ENCODE peak calls at places on chromosome 1, in seven cellular contexts. E, O, I, M, L, C and J are unnamed samples.

GRCh38 chr1:31575373-31576140 is 758 bp upstream of the TINAGL1 start:
- DNase-seq in M (no peak), O (no peak), E (no peak), L (no peak), I (no peak), C (no peak), J (no peak)

GRCh38 chr1:67987046-67987799 is 63.2 kb downstream of the DIRAS3 start:
- DNase-seq in E (peak), L (no peak), O (no peak), I (no peak), M (no peak), C (peak), J (no peak)

GRCh38 chr1:183185941-183186490 is at the start of gene LAMC2:
- DNase-seq in C (no peak), L (peak), O (peak), E (no peak), M (no peak), I (no peak), J (peak)

GRCh38 chr1:2279210-2279639 is 51.1 kb downstream of the SKI start:
- DNase-seq in L (no peak), E (peak), C (no peak), I (no peak), O (no peak), M (peak), J (no peak)

GRCh38 chr1:30414086-30414850 is 309.1 kb downstream of the MATN1 start:
- DNase-seq in O (no peak), L (no peak), C (no peak), E (no peak), I (no peak), M (no peak), J (no peak)

GRCh38 chr1:65267291-65268087 is 41.9 kb upstream of the DNAJC6 start:
- DNase-seq in C (no peak), M (no peak), O (no peak), I (no peak), E (no peak), L (no peak), J (no peak)

GRCh38 chr1:247487057-247487456 is 29.2 kb upstream of the OR2B11 start:
- DNase-seq in E (peak), C (peak), I (peak), L (no peak), O (peak), M (no peak), J (peak)

GRCh38 chr1:151368745-151369610 is 3.5 kb downstream of the SELENBP1 start:
- DNase-seq in C (no peak), I (no peak), E (no peak), M (no peak), O (no peak), L (no peak), J (no peak)

GRCh38 chr1:16209847-16210407 is 2.5 kb downstream of the ARHGEF19 start:
- DNase-seq in C (no peak), M (no peak), L (no peak), O (no peak), E (no peak), I (no peak), J (no peak)

GRCh38 chr1:32353886-32354570 is 8.3 kb downstream of the FAM229A start:
- DNase-seq in O (no peak), C (peak), M (peak), I (no peak), E (no peak), L (no peak), J (no peak)

GRCh38 chr1:56866656-56867055 is 12.1 kb downstream of the C8A start:
- DNase-seq in I (no peak), E (peak), L (no peak), M (no peak), O (no peak), C (peak), J (no peak)

GRCh38 chr1:51336711-51337110 is 6.3 kb upstream of the TTC39A start:
- DNase-seq in I (no peak), L (no peak), O (no peak), E (no peak), C (no peak), M (no peak), J (no peak)

GRCh38 chr1:3442901-3443300 is 11.6 kb upstream of the ARHGEF16 start:
- DNase-seq in M (no peak), E (no peak), O (no peak), C (no peak), I (no peak), L (no peak), J (no peak)

GRCh38 chr1:60571811-60572210 is 498.2 kb upstream of the C1orf87 start:
- DNase-seq in L (no peak), M (no peak), I (no peak), C (peak), O (no peak), E (no peak), J (no peak)

GRCh38 chr1:245571872-245572294 is 417.1 kb downstream of the KIF26B start:
- DNase-seq in L (no peak), O (no peak), C (no peak), M (no peak), E (no peak), I (no peak), J (no peak)

GRCh38 chr1:118043624-118044023 is 114.1 kb downstream of the WDR3 start:
- DNase-seq in I (no peak), L (no peak), M (no peak), O (no peak), C (no peak), E (no peak), J (no peak)

GRCh38 chr1:245169391-245169790 is 14.6 kb downstream of the KIF26B start:
- DNase-seq in M (no peak), L (no peak), E (no peak), O (no peak), I (no peak), C (no peak), J (no peak)

GRCh38 chr1:154460695-154461249 is 41.2 kb upstream of the TDRD10 start:
- DNase-seq in E (no peak), C (no peak), L (no peak), O (no peak), M (no peak), I (no peak), J (no peak)

GRCh38 chr1:33165209-33165608 is 16.6 kb downstream of the TRIM62 start:
- DNase-seq in E (no peak), O (no peak), I (no peak), L (no peak), M (no peak), C (no peak), J (no peak)

GRCh38 chr1:216422821-216423529 is at the start of gene USH2A:
- DNase-seq in E (no peak), I (no peak), C (no peak), L (no peak), O (peak), M (no peak), J (no peak)

GRCh38 chr1:192159769-192160168 is 1.5 kb downstream of the RGS18 start:
- DNase-seq in C (no peak), M (no peak), I (no peak), E (no peak), O (no peak), L (no peak), J (no peak)

GRCh38 chr1:46166521-46167462 is 8.1 kb upstream of the TSPAN1 start:
- DNase-seq in L (peak), C (no peak), M (peak), E (peak), O (no peak), I (peak), J (peak)